ENCODE peak calls at places on chromosomes 4 and X, in nine cellular contexts. K is naive thymus-derived CD8-positive, alpha-beta T cell; M is activated CD8-positive, alpha-beta memory T cell treated with anti-CD3 and anti-CD28 coated beads for 48 hours; U is activated T-helper 1 cell treated with Interleukin-2 at 50 U/mL for 16 hours; R is stimulated activated CD8-positive, alpha-beta memory T cell treated with anti-CD3 and anti-CD28 coated beads, Interleukin-4, amount 100 ng/mL, for 48 hours; C is endothelial cell; J is non-pigmented ciliary epithelial cell; X is NCI-H2171; L is D341Med. B is an unnamed sample.

GRCh38 chr4:55183926-55184599 is 58.7 kb upstream of the KDR start:
- DNase-seq in K (no peak), U (no peak), L (no peak), X (no peak), R (no peak), M (no peak), C (no peak), J (peak), B (peak)

GRCh38 chr4:55157559-55158277 is 32.3 kb upstream of the KDR start:
- DNase-seq in R (no peak), C (no peak), U (no peak), X (no peak), L (no peak), K (no peak), J (no peak), M (no peak), B (no peak)

GRCh38 chrX:120755066-120755846 is 120.4 kb downstream of the CT47B1 start:
- DNase-seq in L (no peak), X (no peak), R (no peak), K (peak), J (no peak), M (no peak), C (no peak), U (no peak), B (no peak)

GRCh38 chr4:134935320-134935719 is 733.7 kb upstream of the PABPC4L start:
- DNase-seq in K (no peak), R (no peak), X (no peak), U (no peak), J (no peak), M (no peak), L (peak), C (peak), B (peak)

GRCh38 chr4:159451006-159451405 is 348.1 kb downstream of the RAPGEF2 start:
- DNase-seq in K (no peak), M (no peak), C (no peak), U (no peak), L (no peak), R (no peak), J (no peak), X (no peak), B (no peak)

GRCh38 chr4:188107931-188108843 is 1.2 kb downstream of the TRIML2 start:
- DNase-seq in M (no peak), U (no peak), J (no peak), C (no peak), X (no peak), R (no peak), L (no peak), K (no peak), B (no peak)

GRCh38 chr4:76811604-76812412 is 86.1 kb downstream of the SOWAHB start:
- DNase-seq in X (peak), K (no peak), R (no peak), M (no peak), J (no peak), C (no peak), L (no peak), U (no peak), B (peak)

GRCh38 chr4:120699354-120699753 is 223.2 kb downstream of the PRDM5 start:
- DNase-seq in C (no peak), R (no peak), U (no peak), K (no peak), L (no peak), M (no peak), J (no peak), X (no peak), B (no peak)

GRCh38 chr4:3404546-3404945 is 37.2 kb upstream of the HGFAC start:
- DNase-seq in X (no peak), K (no peak), C (no peak), M (no peak), L (no peak), U (no peak), J (no peak), R (no peak), B (no peak)

GRCh38 chr4:93764647-93765246 is 63.8 kb upstream of the ATOH1 start:
- DNase-seq in J (peak), K (no peak), L (peak), C (peak), U (no peak), R (no peak), X (peak), M (no peak), B (peak)

GRCh38 chr4:109729155-109729562 is 711 bp downstream of the PLA2G12A start:
- DNase-seq in C (no peak), X (no peak), J (no peak), R (no peak), K (no peak), M (no peak), L (no peak), U (no peak), B (peak)

GRCh38 chrX:115576676-115577075 is 15.7 kb downstream of the PLS3 start:
- DNase-seq in K (no peak), M (no peak), J (no peak), U (no peak), L (no peak), C (no peak), R (no peak), X (no peak), B (no peak)

GRCh38 chrX:155027509-155028066 is 944 bp downstream of the FUNDC2 start:
- DNase-seq in L (no peak), K (peak), R (no peak), J (no peak), M (no peak), U (no peak), X (no peak), C (no peak), B (peak)

GRCh38 chr4:75671802-75672421 is 1.3 kb downstream of the G3BP2 start:
- DNase-seq in U (no peak), L (no peak), J (no peak), C (no peak), X (no peak), M (no peak), K (peak), R (no peak), B (no peak)

GRCh38 chr4:79050521-79050880 is 111.3 kb upstream of the PAQR3 start:
- DNase-seq in K (no peak), C (no peak), U (no peak), M (no peak), R (no peak), L (peak), J (no peak), X (peak), B (no peak)

GRCh38 chr4:56611501-56611900 is 69.6 kb downstream of the HOPX start:
- DNase-seq in M (no peak), K (no peak), X (no peak), J (no peak), U (no peak), L (no peak), C (no peak), R (no peak), B (no peak)

GRCh38 chr4:85474818-85475630 is at the start of gene ARHGAP24:
- DNase-seq in U (no peak), K (no peak), J (peak), L (peak), C (peak), M (peak), R (peak), X (peak), B (peak)

GRCh38 chr4:183369073-183369472 is 46.8 kb upstream of the CLDN24 start:
- DNase-seq in L (no peak), X (no peak), U (no peak), M (no peak), J (no peak), K (no peak), R (no peak), C (no peak), B (no peak)